ENCODE peak calls at places on chromosomes 7 and 10, in ten cellular contexts. V is frontal cortex; N is activated CD4-positive, alpha-beta T cell treated with anti-CD3 and anti-CD28 coated beads for 24 hours; J is ELR; Z is NCI-H1417 treated with DMSO at 0.1 percent for 48 hours; K is IMR-90; C is AG08396; G is KG1; D is right lobe of liver; Y is epithelial cell of esophagus. X is an unnamed sample.

GRCh38 chr10:29687411-29688160 is 52.8 kb upstream of the SVIL start:
- DNase-seq in V (no peak), N (no peak), J (no peak), Z (no peak), K (peak; percentile 25), C (no peak), G (no peak), D (no peak), Y (no peak), X (no peak)

GRCh38 chr7:82410461-82410860 is 33.1 kb downstream of the CACNA2D1 start:
- DNase-seq in V (no peak), N (no peak), J (no peak), Z (peak; percentile 32), K (no peak), C (no peak), G (no peak), D (no peak), Y (peak; percentile 1), X (no peak)

GRCh38 chr7:2710901-2711551 is 23.0 kb downstream of the AMZ1 start:
- DNase-seq in V (no peak), N (no peak), J (peak; percentile 25), Z (no peak), K (peak; percentile 32), C (no peak), G (no peak), D (no peak), Y (no peak), X (peak; percentile 36)

GRCh38 chr7:99642099-99642498 is 25.4 kb downstream of the ZSCAN25 start:
- DNase-seq in V (no peak), N (no peak), J (peak; percentile 31), Z (no peak), K (peak; percentile 26), C (no peak), G (no peak), D (no peak), Y (no peak), X (no peak)

GRCh38 chr7:142153400-142153799 is 41.9 kb downstream of the MGAM2 start:
- DNase-seq in V (no peak), N (no peak), J (peak; percentile 18), Z (no peak), K (no peak), C (no peak), G (no peak), D (no peak), Y (peak; percentile 46), X (no peak)

GRCh38 chr10:6204063-6204340 is 1.3 kb downstream of the PFKFB3 start:
- DNase-seq in V (peak; percentile 41), N (peak; percentile 62), J (peak; percentile 52), Z (no peak), K (no peak), C (peak; percentile 52), G (no peak), D (peak; percentile 74), Y (peak; percentile 70), X (peak; percentile 42)

GRCh38 chr10:29375888-29376287 is 87.0 kb downstream of the LYZL1 start:
- DNase-seq in V (no peak), N (no peak), J (no peak), Z (no peak), K (no peak), C (no peak), G (no peak), D (no peak), Y (no peak), X (no peak)

GRCh38 chr7:112238852-112239610 is 32.5 kb downstream of the ZNF277 start:
- DNase-seq in V (no peak), N (no peak), J (peak; percentile 76), Z (no peak), K (peak; percentile 41), C (no peak), G (no peak), D (peak; percentile 59), Y (peak; percentile 81), X (no peak)

GRCh38 chr7:81457858-81458522 is 311.9 kb downstream of the HGF start:
- DNase-seq in V (no peak), N (no peak), J (peak; percentile 73), Z (peak; percentile 21), K (peak; percentile 56), C (peak; percentile 27), G (no peak), D (no peak), Y (peak; percentile 48), X (no peak)

GRCh38 chr10:6473430-6473829 is 106.6 kb downstream of the PRKCQ start:
- DNase-seq in V (no peak), N (peak; percentile 14), J (no peak), Z (no peak), K (no peak), C (no peak), G (peak; percentile 90), D (no peak), Y (no peak), X (no peak)

GRCh38 chr10:10542368-10542961 is 475.2 kb upstream of the CELF2 start:
- DNase-seq in V (no peak), N (no peak), J (no peak), Z (no peak), K (peak; percentile 15), C (no peak), G (no peak), D (no peak), Y (no peak), X (no peak)

GRCh38 chr10:118753331-118753730 is 1.4 kb downstream of the CACUL1 start:
- DNase-seq in V (no peak), N (no peak), J (no peak), Z (no peak), K (peak; percentile 44), C (no peak), G (no peak), D (no peak), Y (peak; percentile 9), X (no peak)

GRCh38 chr7:75977741-75978140 is 16.7 kb downstream of the TMEM120A start:
- DNase-seq in V (no peak), N (no peak), J (no peak), Z (no peak), K (no peak), C (no peak), G (no peak), D (peak; percentile 41), Y (no peak), X (no peak)

GRCh38 chr10:31769564-31769963 is 159.1 kb downstream of the ARHGAP12 start:
- DNase-seq in V (no peak), N (no peak), J (peak; percentile 93), Z (no peak), K (peak; percentile 87), C (no peak), G (no peak), D (no peak), Y (peak; percentile 71), X (no peak)

GRCh38 chr7:98869374-98870070 is at the start of gene TMEM130:
- DNase-seq in V (no peak), N (no peak), J (no peak), Z (no peak), K (no peak), C (no peak), G (no peak), D (peak; percentile 41), Y (no peak), X (peak; percentile 48)

GRCh38 chr7:36496576-36496975 is 106.9 kb downstream of the ANLN start:
- DNase-seq in V (no peak), N (no peak), J (no peak), Z (no peak), K (no peak), C (no peak), G (no peak), D (no peak), Y (peak; percentile 27), X (no peak)

GRCh38 chr10:69644658-69645295 is 14.7 kb downstream of the FAM241B start:
- DNase-seq in V (peak; percentile 55), N (peak; percentile 44), J (peak; percentile 69), Z (no peak), K (peak; percentile 41), C (peak; percentile 89), G (peak; percentile 37), D (peak; percentile 65), Y (peak; percentile 66), X (peak; percentile 81)

GRCh38 chr10:66925896-66926719 is at the start of gene LRRTM3:
- DNase-seq in V (peak; percentile 45), N (no peak), J (peak; percentile 83), Z (no peak), K (peak; percentile 73), C (peak; percentile 48), G (peak; percentile 16), D (peak; percentile 52), Y (peak; percentile 69), X (no peak)

GRCh38 chr7:117780832-117781231 is 92.4 kb downstream of the CTTNBP2 start:
- DNase-seq in V (no peak), N (no peak), J (peak; percentile 15), Z (no peak), K (peak; percentile 54), C (peak; percentile 15), G (no peak), D (no peak), Y (no peak), X (no peak)

GRCh38 chr10:124579003-124579384 is 117.4 kb downstream of the LHPP start:
- DNase-seq in V (no peak), N (no peak), J (no peak), Z (no peak), K (no peak), C (no peak), G (no peak), D (no peak), Y (peak; percentile 92), X (peak; percentile 11)

GRCh38 chr7:151342102-151342646 is 562 bp downstream of the NUB1 start:
- DNase-seq in V (no peak), N (no peak), J (no peak), Z (no peak), K (no peak), C (no peak), G (peak; percentile 32), D (no peak), Y (no peak), X (no peak)

GRCh38 chr10:112951349-112952281 is 1.6 kb downstream of the TCF7L2 start:
- DNase-seq in V (peak; percentile 58), N (no peak), J (peak; percentile 89), Z (no peak), K (peak; percentile 84), C (peak; percentile 59), G (peak; percentile 80), D (peak; percentile 76), Y (peak; percentile 83), X (peak; percentile 77)

GRCh38 chr7:27096756-27097514 is 1.1 kb upstream of the HOXA1 start:
- DNase-seq in V (peak; percentile 30), N (no peak), J (peak; percentile 73), Z (no peak), K (peak; percentile 64), C (peak; percentile 72), G (no peak), D (no peak), Y (peak; percentile 40), X (peak; percentile 64)

GRCh38 chr7:46485481-46486065 is 564.5 kb upstream of the IGFBP3 start:
- DNase-seq in V (no peak), N (no peak), J (peak; percentile 88), Z (no peak), K (peak; percentile 90), C (peak; percentile 22), G (no peak), D (no peak), Y (peak; percentile 36), X (no peak)

GRCh38 chr10:119305860-119306513 is 98.6 kb downstream of the GRK5 start:
- DNase-seq in V (no peak), N (peak; percentile 73), J (peak; percentile 94), Z (no peak), K (peak; percentile 99), C (peak; percentile 45), G (peak; percentile 84), D (no peak), Y (peak; percentile 95), X (peak; percentile 63)

GRCh38 chr10:60236869-60237524 is 152.7 kb downstream of the ANK3 start:
- DNase-seq in V (peak; percentile 12), N (no peak), J (peak; percentile 12), Z (no peak), K (no peak), C (peak; percentile 4), G (peak; percentile 67), D (peak; percentile 52), Y (peak; percentile 7), X (peak; percentile 42)